ENCODE peak calls at places on chromosomes 2 and 18, in four cellular contexts. One of them, this sample, is unnamed.

GRCh38 chr2:124187948-124188347 is 162.9 kb downstream of the CNTNAP5 start:
- DNase-seq in fibroblast of lung: no peak
- DNase-seq in activated CD8-positive, alpha-beta memory T cell treated with anti-CD3 and anti-CD28 coated beads, Interleukin-2, amount 50 U/mL, for 4 hours: no peak
- DNase-seq in T-helper 1 cell: no peak
- DNase-seq in this sample: no peak

GRCh38 chr2:43034921-43035320 is 191.5 kb downstream of the ZFP36L2 start:
- DNase-seq in fibroblast of lung: no peak
- DNase-seq in activated CD8-positive, alpha-beta memory T cell treated with anti-CD3 and anti-CD28 coated beads, Interleukin-2, amount 50 U/mL, for 4 hours: no peak
- DNase-seq in T-helper 1 cell: no peak
- DNase-seq in this sample: no peak

GRCh38 chr2:75173746-75174145 is 25.6 kb downstream of the TACR1 start:
- DNase-seq in fibroblast of lung: no peak
- DNase-seq in activated CD8-positive, alpha-beta memory T cell treated with anti-CD3 and anti-CD28 coated beads, Interleukin-2, amount 50 U/mL, for 4 hours: no peak
- DNase-seq in T-helper 1 cell: no peak
- DNase-seq in this sample: no peak

GRCh38 chr2:54675738-54676137 is 47.7 kb upstream of the EML6 start:
- DNase-seq in fibroblast of lung: no peak
- DNase-seq in activated CD8-positive, alpha-beta memory T cell treated with anti-CD3 and anti-CD28 coated beads, Interleukin-2, amount 50 U/mL, for 4 hours: no peak
- DNase-seq in T-helper 1 cell: no peak
- DNase-seq in this sample: no peak

GRCh38 chr2:239285071-239285931 is 115.5 kb downstream of the HDAC4 start:
- DNase-seq in fibroblast of lung: peak; percentile 43
- DNase-seq in activated CD8-positive, alpha-beta memory T cell treated with anti-CD3 and anti-CD28 coated beads, Interleukin-2, amount 50 U/mL, for 4 hours: no peak
- DNase-seq in T-helper 1 cell: no peak
- DNase-seq in this sample: peak; percentile 23

GRCh38 chr2:28142403-28142802 is 250.3 kb upstream of the FOSL2 start:
- DNase-seq in fibroblast of lung: peak; percentile 46
- DNase-seq in activated CD8-positive, alpha-beta memory T cell treated with anti-CD3 and anti-CD28 coated beads, Interleukin-2, amount 50 U/mL, for 4 hours: no peak
- DNase-seq in T-helper 1 cell: no peak
- DNase-seq in this sample: no peak

GRCh38 chr2:98875081-98875728 is 60.8 kb downstream of the CRACDL start:
- DNase-seq in fibroblast of lung: no peak
- DNase-seq in activated CD8-positive, alpha-beta memory T cell treated with anti-CD3 and anti-CD28 coated beads, Interleukin-2, amount 50 U/mL, for 4 hours: no peak
- DNase-seq in T-helper 1 cell: no peak
- DNase-seq in this sample: no peak

GRCh38 chr2:172704072-172704936 is 31.3 kb upstream of the RAPGEF4 start:
- DNase-seq in fibroblast of lung: peak; percentile 54
- DNase-seq in activated CD8-positive, alpha-beta memory T cell treated with anti-CD3 and anti-CD28 coated beads, Interleukin-2, amount 50 U/mL, for 4 hours: no peak
- DNase-seq in T-helper 1 cell: no peak
- DNase-seq in this sample: no peak

GRCh38 chr2:224395646-224396390 is 6.1 kb downstream of the FAM124B start:
- DNase-seq in fibroblast of lung: no peak
- DNase-seq in activated CD8-positive, alpha-beta memory T cell treated with anti-CD3 and anti-CD28 coated beads, Interleukin-2, amount 50 U/mL, for 4 hours: no peak
- DNase-seq in T-helper 1 cell: no peak
- DNase-seq in this sample: no peak

GRCh38 chr2:219453691-219454131 is 19.1 kb downstream of the SPEG start:
- DNase-seq in fibroblast of lung: peak; percentile 94
- DNase-seq in activated CD8-positive, alpha-beta memory T cell treated with anti-CD3 and anti-CD28 coated beads, Interleukin-2, amount 50 U/mL, for 4 hours: no peak
- DNase-seq in T-helper 1 cell: no peak
- DNase-seq in this sample: peak; percentile 94

GRCh38 chr2:109173311-109174171 is 44.5 kb downstream of the SH3RF3 start:
- DNase-seq in fibroblast of lung: peak; percentile 95
- DNase-seq in activated CD8-positive, alpha-beta memory T cell treated with anti-CD3 and anti-CD28 coated beads, Interleukin-2, amount 50 U/mL, for 4 hours: no peak
- DNase-seq in T-helper 1 cell: no peak
- DNase-seq in this sample: no peak

GRCh38 chr2:137287934-137288639 is 522.7 kb downstream of the THSD7B start:
- DNase-seq in fibroblast of lung: no peak
- DNase-seq in activated CD8-positive, alpha-beta memory T cell treated with anti-CD3 and anti-CD28 coated beads, Interleukin-2, amount 50 U/mL, for 4 hours: no peak
- DNase-seq in T-helper 1 cell: no peak
- DNase-seq in this sample: no peak

GRCh38 chr18:60117321-60117720 is 217.5 kb downstream of the PMAIP1 start:
- DNase-seq in fibroblast of lung: no peak
- DNase-seq in activated CD8-positive, alpha-beta memory T cell treated with anti-CD3 and anti-CD28 coated beads, Interleukin-2, amount 50 U/mL, for 4 hours: no peak
- DNase-seq in T-helper 1 cell: no peak
- DNase-seq in this sample: no peak

GRCh38 chr2:126392889-126393288 is 263.1 kb upstream of the GYPC start:
- DNase-seq in fibroblast of lung: no peak
- DNase-seq in activated CD8-positive, alpha-beta memory T cell treated with anti-CD3 and anti-CD28 coated beads, Interleukin-2, amount 50 U/mL, for 4 hours: no peak
- DNase-seq in T-helper 1 cell: no peak
- DNase-seq in this sample: no peak

GRCh38 chr2:120473522-120474271 is 127.8 kb downstream of the INHBB start:
- DNase-seq in fibroblast of lung: no peak
- DNase-seq in activated CD8-positive, alpha-beta memory T cell treated with anti-CD3 and anti-CD28 coated beads, Interleukin-2, amount 50 U/mL, for 4 hours: no peak
- DNase-seq in T-helper 1 cell: no peak
- DNase-seq in this sample: peak; percentile 34

GRCh38 chr2:239220363-239220762 is 180.5 kb downstream of the HDAC4 start:
- DNase-seq in fibroblast of lung: no peak
- DNase-seq in activated CD8-positive, alpha-beta memory T cell treated with anti-CD3 and anti-CD28 coated beads, Interleukin-2, amount 50 U/mL, for 4 hours: no peak
- DNase-seq in T-helper 1 cell: no peak
- DNase-seq in this sample: no peak

GRCh38 chr2:132651115-132652099 is 18.6 kb downstream of the LYPD1 start:
- DNase-seq in fibroblast of lung: peak; percentile 72
- DNase-seq in activated CD8-positive, alpha-beta memory T cell treated with anti-CD3 and anti-CD28 coated beads, Interleukin-2, amount 50 U/mL, for 4 hours: no peak
- DNase-seq in T-helper 1 cell: no peak
- DNase-seq in this sample: peak; percentile 92

GRCh38 chr18:77178559-77178958 is 46.0 kb upstream of the MBP start:
- DNase-seq in fibroblast of lung: peak; percentile 30
- DNase-seq in activated CD8-positive, alpha-beta memory T cell treated with anti-CD3 and anti-CD28 coated beads, Interleukin-2, amount 50 U/mL, for 4 hours: no peak
- DNase-seq in T-helper 1 cell: no peak
- DNase-seq in this sample: no peak

GRCh38 chr2:158931577-158931976 is 36.9 kb upstream of the TANC1 start:
- DNase-seq in fibroblast of lung: peak; percentile 85
- DNase-seq in activated CD8-positive, alpha-beta memory T cell treated with anti-CD3 and anti-CD28 coated beads, Interleukin-2, amount 50 U/mL, for 4 hours: no peak
- DNase-seq in T-helper 1 cell: no peak
- DNase-seq in this sample: no peak

GRCh38 chr2:113178891-113179290 is 5.1 kb downstream of the PSD4 start:
- DNase-seq in fibroblast of lung: no peak
- DNase-seq in activated CD8-positive, alpha-beta memory T cell treated with anti-CD3 and anti-CD28 coated beads, Interleukin-2, amount 50 U/mL, for 4 hours: peak; percentile 62
- DNase-seq in T-helper 1 cell: no peak
- DNase-seq in this sample: no peak

GRCh38 chr2:95001701-95002100 is 23.8 kb upstream of the MAL start:
- DNase-seq in fibroblast of lung: no peak
- DNase-seq in activated CD8-positive, alpha-beta memory T cell treated with anti-CD3 and anti-CD28 coated beads, Interleukin-2, amount 50 U/mL, for 4 hours: no peak
- DNase-seq in T-helper 1 cell: no peak
- DNase-seq in this sample: no peak

GRCh38 chr18:72544092-72544886 is at the start of gene CBLN2:
- DNase-seq in fibroblast of lung: peak; percentile 58
- DNase-seq in activated CD8-positive, alpha-beta memory T cell treated with anti-CD3 and anti-CD28 coated beads, Interleukin-2, amount 50 U/mL, for 4 hours: no peak
- DNase-seq in T-helper 1 cell: no peak
- DNase-seq in this sample: peak; percentile 98

GRCh38 chr2:100104718-100105677 is 37.4 kb downstream of the AFF3 start:
- DNase-seq in fibroblast of lung: peak; percentile 13
- DNase-seq in activated CD8-positive, alpha-beta memory T cell treated with anti-CD3 and anti-CD28 coated beads, Interleukin-2, amount 50 U/mL, for 4 hours: no peak
- DNase-seq in T-helper 1 cell: no peak
- DNase-seq in this sample: peak; percentile 94

GRCh38 chr18:24014062-24014985 is at the start of gene TTC39C:
- DNase-seq in fibroblast of lung: peak; percentile 66
- DNase-seq in activated CD8-positive, alpha-beta memory T cell treated with anti-CD3 and anti-CD28 coated beads, Interleukin-2, amount 50 U/mL, for 4 hours: peak; percentile 88
- DNase-seq in T-helper 1 cell: peak; percentile 67
- DNase-seq in this sample: peak; percentile 98

This sample was measured in osteoblast.